ENCODE peak calls at places on chromosomes 5 and 9, in seven cellular contexts. One of them, this sample, is unnamed.

GRCh38 chr5:71865202-71865601 is 146.1 kb downstream of the CARTPT start:
- DNase-seq in activated T-cell treated with anti-CD3 and anti-CD28 coated beads, Interleukin-2, amount 50 U/mL, for 72 hours: no peak
- DNase-seq in activated CD4-positive, CD25-positive, alpha-beta regulatory T cell: no peak
- DNase-seq in NCI-H460: no peak
- DNase-seq in cardiac muscle cell: peak; percentile 61
- DNase-seq in EL: peak; percentile 85
- DNase-seq in DMS 273 treated with DMSO at 0.1 percent for 48 hours: no peak
- DNase-seq in this sample: no peak

GRCh38 chr9:37840560-37841194 is 40.1 kb downstream of the DCAF10 start:
- DNase-seq in activated T-cell treated with anti-CD3 and anti-CD28 coated beads, Interleukin-2, amount 50 U/mL, for 72 hours: peak; percentile 4
- DNase-seq in activated CD4-positive, CD25-positive, alpha-beta regulatory T cell: no peak
- DNase-seq in NCI-H460: peak; percentile 35
- DNase-seq in cardiac muscle cell: peak; percentile 83
- DNase-seq in EL: peak; percentile 84
- DNase-seq in DMS 273 treated with DMSO at 0.1 percent for 48 hours: no peak
- DNase-seq in this sample: no peak

GRCh38 chr5:158301186-158301585 is 442.2 kb upstream of the CLINT1 start:
- DNase-seq in activated T-cell treated with anti-CD3 and anti-CD28 coated beads, Interleukin-2, amount 50 U/mL, for 72 hours: no peak
- DNase-seq in activated CD4-positive, CD25-positive, alpha-beta regulatory T cell: no peak
- DNase-seq in NCI-H460: no peak
- DNase-seq in cardiac muscle cell: no peak
- DNase-seq in EL: no peak
- DNase-seq in DMS 273 treated with DMSO at 0.1 percent for 48 hours: no peak
- DNase-seq in this sample: no peak

GRCh38 chr5:142883025-142883424 is 112.8 kb downstream of the ARHGAP26 start:
- DNase-seq in activated T-cell treated with anti-CD3 and anti-CD28 coated beads, Interleukin-2, amount 50 U/mL, for 72 hours: no peak
- DNase-seq in activated CD4-positive, CD25-positive, alpha-beta regulatory T cell: no peak
- DNase-seq in NCI-H460: no peak
- DNase-seq in cardiac muscle cell: peak; percentile 71
- DNase-seq in EL: peak; percentile 69
- DNase-seq in DMS 273 treated with DMSO at 0.1 percent for 48 hours: no peak
- DNase-seq in this sample: no peak

GRCh38 chr5:111734013-111734412 is 23.0 kb downstream of the NREP start:
- DNase-seq in activated T-cell treated with anti-CD3 and anti-CD28 coated beads, Interleukin-2, amount 50 U/mL, for 72 hours: peak; percentile 10
- DNase-seq in activated CD4-positive, CD25-positive, alpha-beta regulatory T cell: no peak
- DNase-seq in NCI-H460: no peak
- DNase-seq in cardiac muscle cell: peak; percentile 49
- DNase-seq in EL: peak; percentile 92
- DNase-seq in DMS 273 treated with DMSO at 0.1 percent for 48 hours: no peak
- DNase-seq in this sample: no peak

GRCh38 chr5:149543361-149544198 is 7.7 kb downstream of the CSNK1A1 start:
- DNase-seq in activated T-cell treated with anti-CD3 and anti-CD28 coated beads, Interleukin-2, amount 50 U/mL, for 72 hours: no peak
- DNase-seq in activated CD4-positive, CD25-positive, alpha-beta regulatory T cell: no peak
- DNase-seq in NCI-H460: no peak
- DNase-seq in cardiac muscle cell: peak; percentile 43
- DNase-seq in EL: no peak
- DNase-seq in DMS 273 treated with DMSO at 0.1 percent for 48 hours: no peak
- DNase-seq in this sample: no peak

GRCh38 chr5:147519380-147519779 is 9.5 kb upstream of the DPYSL3 start:
- DNase-seq in activated T-cell treated with anti-CD3 and anti-CD28 coated beads, Interleukin-2, amount 50 U/mL, for 72 hours: no peak
- DNase-seq in activated CD4-positive, CD25-positive, alpha-beta regulatory T cell: no peak
- DNase-seq in NCI-H460: no peak
- DNase-seq in cardiac muscle cell: peak; percentile 33
- DNase-seq in EL: peak; percentile 28
- DNase-seq in DMS 273 treated with DMSO at 0.1 percent for 48 hours: no peak
- DNase-seq in this sample: no peak

GRCh38 chr9:19446361-19446861 is 37.6 kb downstream of the ACER2 start:
- DNase-seq in activated T-cell treated with anti-CD3 and anti-CD28 coated beads, Interleukin-2, amount 50 U/mL, for 72 hours: no peak
- DNase-seq in activated CD4-positive, CD25-positive, alpha-beta regulatory T cell: no peak
- DNase-seq in NCI-H460: no peak
- DNase-seq in cardiac muscle cell: no peak
- DNase-seq in EL: no peak
- DNase-seq in DMS 273 treated with DMSO at 0.1 percent for 48 hours: no peak
- DNase-seq in this sample: no peak

GRCh38 chr9:133133680-133134418 is 12.8 kb upstream of the RALGDS start:
- DNase-seq in activated T-cell treated with anti-CD3 and anti-CD28 coated beads, Interleukin-2, amount 50 U/mL, for 72 hours: peak; percentile 89
- DNase-seq in activated CD4-positive, CD25-positive, alpha-beta regulatory T cell: peak; percentile 82
- DNase-seq in NCI-H460: peak; percentile 85
- DNase-seq in cardiac muscle cell: peak; percentile 96
- DNase-seq in EL: peak; percentile 95
- DNase-seq in DMS 273 treated with DMSO at 0.1 percent for 48 hours: peak; percentile 31
- DNase-seq in this sample: peak; percentile 95

GRCh38 chr5:141669519-141669918 is 12.5 kb downstream of the ARAP3 start:
- DNase-seq in activated T-cell treated with anti-CD3 and anti-CD28 coated beads, Interleukin-2, amount 50 U/mL, for 72 hours: no peak
- DNase-seq in activated CD4-positive, CD25-positive, alpha-beta regulatory T cell: no peak
- DNase-seq in NCI-H460: no peak
- DNase-seq in cardiac muscle cell: no peak
- DNase-seq in EL: no peak
- DNase-seq in DMS 273 treated with DMSO at 0.1 percent for 48 hours: no peak
- DNase-seq in this sample: no peak

GRCh38 chr5:123429993-123430392 is 6.8 kb upstream of the CEP120 start:
- DNase-seq in activated T-cell treated with anti-CD3 and anti-CD28 coated beads, Interleukin-2, amount 50 U/mL, for 72 hours: no peak
- DNase-seq in activated CD4-positive, CD25-positive, alpha-beta regulatory T cell: no peak
- DNase-seq in NCI-H460: peak; percentile 88
- DNase-seq in cardiac muscle cell: peak; percentile 97
- DNase-seq in EL: peak; percentile 86
- DNase-seq in DMS 273 treated with DMSO at 0.1 percent for 48 hours: no peak
- DNase-seq in this sample: no peak

GRCh38 chr5:110900829-110901228 is 162.0 kb downstream of the SLC25A46 start:
- DNase-seq in activated T-cell treated with anti-CD3 and anti-CD28 coated beads, Interleukin-2, amount 50 U/mL, for 72 hours: no peak
- DNase-seq in activated CD4-positive, CD25-positive, alpha-beta regulatory T cell: no peak
- DNase-seq in NCI-H460: peak; percentile 1
- DNase-seq in cardiac muscle cell: peak; percentile 75
- DNase-seq in EL: peak; percentile 84
- DNase-seq in DMS 273 treated with DMSO at 0.1 percent for 48 hours: no peak
- DNase-seq in this sample: no peak

GRCh38 chr9:126861707-126862460 is 1.4 kb downstream of the ZBTB34 start:
- DNase-seq in activated T-cell treated with anti-CD3 and anti-CD28 coated beads, Interleukin-2, amount 50 U/mL, for 72 hours: no peak
- DNase-seq in activated CD4-positive, CD25-positive, alpha-beta regulatory T cell: no peak
- DNase-seq in NCI-H460: no peak
- DNase-seq in cardiac muscle cell: peak; percentile 70
- DNase-seq in EL: peak; percentile 33
- DNase-seq in DMS 273 treated with DMSO at 0.1 percent for 48 hours: no peak
- DNase-seq in this sample: no peak

GRCh38 chr9:21506910-21507795 is 25.0 kb upstream of the IFNE start:
- DNase-seq in activated T-cell treated with anti-CD3 and anti-CD28 coated beads, Interleukin-2, amount 50 U/mL, for 72 hours: no peak
- DNase-seq in activated CD4-positive, CD25-positive, alpha-beta regulatory T cell: no peak
- DNase-seq in NCI-H460: no peak
- DNase-seq in cardiac muscle cell: peak; percentile 95
- DNase-seq in EL: peak; percentile 97
- DNase-seq in DMS 273 treated with DMSO at 0.1 percent for 48 hours: no peak
- DNase-seq in this sample: no peak

GRCh38 chr5:34570721-34571379 is 85.3 kb upstream of the RAI14 start:
- DNase-seq in activated T-cell treated with anti-CD3 and anti-CD28 coated beads, Interleukin-2, amount 50 U/mL, for 72 hours: no peak
- DNase-seq in activated CD4-positive, CD25-positive, alpha-beta regulatory T cell: no peak
- DNase-seq in NCI-H460: no peak
- DNase-seq in cardiac muscle cell: peak; percentile 77
- DNase-seq in EL: peak; percentile 73
- DNase-seq in DMS 273 treated with DMSO at 0.1 percent for 48 hours: no peak
- DNase-seq in this sample: no peak

GRCh38 chr5:141412853-141413539 is at the start of gene PCDHGA10:
- DNase-seq in activated T-cell treated with anti-CD3 and anti-CD28 coated beads, Interleukin-2, amount 50 U/mL, for 72 hours: peak; percentile 61
- DNase-seq in activated CD4-positive, CD25-positive, alpha-beta regulatory T cell: no peak
- DNase-seq in NCI-H460: peak; percentile 82
- DNase-seq in cardiac muscle cell: peak; percentile 77
- DNase-seq in EL: peak; percentile 67
- DNase-seq in DMS 273 treated with DMSO at 0.1 percent for 48 hours: peak; percentile 35
- DNase-seq in this sample: peak; percentile 50

GRCh38 chr9:120854596-120855327 is 12.0 kb upstream of the PSMD5 start:
- DNase-seq in activated T-cell treated with anti-CD3 and anti-CD28 coated beads, Interleukin-2, amount 50 U/mL, for 72 hours: no peak
- DNase-seq in activated CD4-positive, CD25-positive, alpha-beta regulatory T cell: no peak
- DNase-seq in NCI-H460: no peak
- DNase-seq in cardiac muscle cell: no peak
- DNase-seq in EL: no peak
- DNase-seq in DMS 273 treated with DMSO at 0.1 percent for 48 hours: no peak
- DNase-seq in this sample: no peak

GRCh38 chr5:72355706-72356299 is 35.6 kb downstream of the PTCD2 start:
- DNase-seq in activated T-cell treated with anti-CD3 and anti-CD28 coated beads, Interleukin-2, amount 50 U/mL, for 72 hours: no peak
- DNase-seq in activated CD4-positive, CD25-positive, alpha-beta regulatory T cell: no peak
- DNase-seq in NCI-H460: peak; percentile 52
- DNase-seq in cardiac muscle cell: peak; percentile 58
- DNase-seq in EL: peak; percentile 52
- DNase-seq in DMS 273 treated with DMSO at 0.1 percent for 48 hours: peak; percentile 9
- DNase-seq in this sample: no peak

GRCh38 chr9:4097490-4097889 is 202.4 kb downstream of the GLIS3 start:
- DNase-seq in activated T-cell treated with anti-CD3 and anti-CD28 coated beads, Interleukin-2, amount 50 U/mL, for 72 hours: no peak
- DNase-seq in activated CD4-positive, CD25-positive, alpha-beta regulatory T cell: no peak
- DNase-seq in NCI-H460: no peak
- DNase-seq in cardiac muscle cell: peak; percentile 68
- DNase-seq in EL: peak; percentile 29
- DNase-seq in DMS 273 treated with DMSO at 0.1 percent for 48 hours: no peak
- DNase-seq in this sample: no peak

GRCh38 chr9:107489687-107490605 is at the start of gene KLF4:
- DNase-seq in activated T-cell treated with anti-CD3 and anti-CD28 coated beads, Interleukin-2, amount 50 U/mL, for 72 hours: peak; percentile 75
- DNase-seq in activated CD4-positive, CD25-positive, alpha-beta regulatory T cell: no peak
- DNase-seq in NCI-H460: peak; percentile 96
- DNase-seq in cardiac muscle cell: peak; percentile 97
- DNase-seq in EL: peak; percentile 95
- DNase-seq in DMS 273 treated with DMSO at 0.1 percent for 48 hours: peak; percentile 61
- DNase-seq in this sample: peak; percentile 48

GRCh38 chr9:123716339-123716738 is 213.6 kb downstream of the DENND1A start:
- DNase-seq in activated T-cell treated with anti-CD3 and anti-CD28 coated beads, Interleukin-2, amount 50 U/mL, for 72 hours: no peak
- DNase-seq in activated CD4-positive, CD25-positive, alpha-beta regulatory T cell: no peak
- DNase-seq in NCI-H460: no peak
- DNase-seq in cardiac muscle cell: no peak
- DNase-seq in EL: no peak
- DNase-seq in DMS 273 treated with DMSO at 0.1 percent for 48 hours: no peak
- DNase-seq in this sample: no peak

GRCh38 chr5:150431048-150431447 is 18.3 kb upstream of the CD74 start:
- DNase-seq in activated T-cell treated with anti-CD3 and anti-CD28 coated beads, Interleukin-2, amount 50 U/mL, for 72 hours: no peak
- DNase-seq in activated CD4-positive, CD25-positive, alpha-beta regulatory T cell: no peak
- DNase-seq in NCI-H460: no peak
- DNase-seq in cardiac muscle cell: no peak
- DNase-seq in EL: no peak
- DNase-seq in DMS 273 treated with DMSO at 0.1 percent for 48 hours: no peak
- DNase-seq in this sample: no peak

GRCh38 chr5:171707441-171707790 is 78.2 kb upstream of the SMIM23 start:
- DNase-seq in activated T-cell treated with anti-CD3 and anti-CD28 coated beads, Interleukin-2, amount 50 U/mL, for 72 hours: no peak
- DNase-seq in activated CD4-positive, CD25-positive, alpha-beta regulatory T cell: no peak
- DNase-seq in NCI-H460: no peak
- DNase-seq in cardiac muscle cell: no peak
- DNase-seq in EL: no peak
- DNase-seq in DMS 273 treated with DMSO at 0.1 percent for 48 hours: no peak
- DNase-seq in this sample: no peak